ENCODE peak calls at places on chromosomes 11 and 22, in five cellular contexts. One of them, this sample, is unnamed.

GRCh38 chr11:125476721-125477120 is 19.3 kb downstream of the FEZ1 start:
- DNase-seq in SHP77 treated with DMSO at 0.1 percent for 48 hours: no peak
- DNase-seq in Right ventricle myocardium superior: no peak
- DNase-seq in T-helper 1 cell: no peak
- DNase-seq in testis: no peak
- DNase-seq in this sample: no peak

GRCh38 chr11:74311352-74311926 is at the start of gene P4HA3:
- DNase-seq in SHP77 treated with DMSO at 0.1 percent for 48 hours: no peak
- DNase-seq in Right ventricle myocardium superior: peak
- DNase-seq in T-helper 1 cell: peak
- DNase-seq in testis: peak
- DNase-seq in this sample: peak

GRCh38 chr22:46429327-46429853 is 93.9 kb downstream of the TRMU start:
- DNase-seq in SHP77 treated with DMSO at 0.1 percent for 48 hours: no peak
- DNase-seq in Right ventricle myocardium superior: no peak
- DNase-seq in T-helper 1 cell: no peak
- DNase-seq in testis: no peak
- DNase-seq in this sample: no peak

GRCh38 chr11:101686514-101686913 is 102.7 kb upstream of the TRPC6 start:
- DNase-seq in SHP77 treated with DMSO at 0.1 percent for 48 hours: no peak
- DNase-seq in Right ventricle myocardium superior: no peak
- DNase-seq in T-helper 1 cell: no peak
- DNase-seq in testis: no peak
- DNase-seq in this sample: no peak

GRCh38 chr11:120061761-120062560 is 76.0 kb downstream of the TRIM29 start:
- DNase-seq in SHP77 treated with DMSO at 0.1 percent for 48 hours: no peak
- DNase-seq in Right ventricle myocardium superior: no peak
- DNase-seq in T-helper 1 cell: no peak
- DNase-seq in testis: peak
- DNase-seq in this sample: no peak

GRCh38 chr22:35399114-35399677 is 744 bp upstream of the MCM5 start:
- DNase-seq in SHP77 treated with DMSO at 0.1 percent for 48 hours: no peak
- DNase-seq in Right ventricle myocardium superior: no peak
- DNase-seq in T-helper 1 cell: no peak
- DNase-seq in testis: no peak
- DNase-seq in this sample: no peak

GRCh38 chr11:15943418-15944197 is 412.7 kb downstream of the SOX6 start:
- DNase-seq in SHP77 treated with DMSO at 0.1 percent for 48 hours: no peak
- DNase-seq in Right ventricle myocardium superior: no peak
- DNase-seq in T-helper 1 cell: no peak
- DNase-seq in testis: no peak
- DNase-seq in this sample: no peak

GRCh38 chr22:29301716-29302401 is 4.6 kb upstream of the GAS2L1 start:
- DNase-seq in SHP77 treated with DMSO at 0.1 percent for 48 hours: no peak
- DNase-seq in Right ventricle myocardium superior: no peak
- DNase-seq in T-helper 1 cell: no peak
- DNase-seq in testis: no peak
- DNase-seq in this sample: no peak

GRCh38 chr11:114172055-114172861 is 112.7 kb downstream of the ZBTB16 start:
- DNase-seq in SHP77 treated with DMSO at 0.1 percent for 48 hours: no peak
- DNase-seq in Right ventricle myocardium superior: peak
- DNase-seq in T-helper 1 cell: no peak
- DNase-seq in testis: no peak
- DNase-seq in this sample: no peak